ENCODE peak calls at places on chromosomes 2 and 18, in four cellular contexts. T, P, Z and L are unnamed samples.

GRCh38 chr2:160397530-160397865 is 96.1 kb downstream of the RBMS1 start:
- DNase-seq in T (no peak), Z (peak; percentile 72), P (peak; percentile 16), L (no peak)

GRCh38 chr2:74457549-74458131 is 598 bp upstream of the WBP1 start:
- DNase-seq in Z (no peak), P (no peak), T (peak; percentile 76), L (peak; percentile 81)

GRCh38 chr2:18814387-18814786 is 225.0 kb upstream of the NT5C1B start:
- DNase-seq in T (no peak), Z (peak; percentile 85), P (no peak), L (no peak)

GRCh38 chr2:145012214-145012670 is 492.3 kb upstream of the ZEB2 start:
- DNase-seq in P (no peak), T (no peak), Z (peak; percentile 22), L (no peak)

GRCh38 chr18:35024965-35025364 is 16.2 kb upstream of the MAPRE2 start:
- DNase-seq in Z (peak; percentile 89), T (no peak), P (no peak), L (no peak)

GRCh38 chr18:41965856-41966255 is 10.8 kb downstream of the PIK3C3 start:
- DNase-seq in Z (peak; percentile 59), P (no peak), T (no peak), L (no peak)

GRCh38 chr2:73156539-73157124 is 43.9 kb upstream of the RAB11FIP5 start:
- DNase-seq in P (peak; percentile 31), Z (peak; percentile 61), T (peak; percentile 24), L (no peak)

GRCh38 chr2:226215902-226216503 is 583.6 kb downstream of the IRS1 start:
- DNase-seq in Z (peak; percentile 43), P (peak; percentile 77), T (peak; percentile 36), L (no peak)

GRCh38 chr2:102436284-102436683 is 13.3 kb downstream of the IL18RAP start:
- DNase-seq in P (no peak), Z (peak; percentile 78), T (no peak), L (no peak)

GRCh38 chr2:38407111-38407682 is 30.1 kb upstream of the ATL2 start:
- DNase-seq in T (no peak), P (no peak), Z (no peak), L (no peak)

GRCh38 chr2:121530210-121530562 is 494 bp upstream of the RNU4ATAC start:
- DNase-seq in Z (peak; percentile 81), T (no peak), P (peak; percentile 71), L (no peak)

GRCh38 chr2:27989149-27989548 is 98.6 kb downstream of the BABAM2 start:
- DNase-seq in T (no peak), P (peak; percentile 32), Z (peak; percentile 65), L (no peak)

GRCh38 chr2:35501076-35501475 is 854.5 kb upstream of the CRIM1 start:
- DNase-seq in P (no peak), Z (peak; percentile 31), T (no peak), L (no peak)

DNA sequence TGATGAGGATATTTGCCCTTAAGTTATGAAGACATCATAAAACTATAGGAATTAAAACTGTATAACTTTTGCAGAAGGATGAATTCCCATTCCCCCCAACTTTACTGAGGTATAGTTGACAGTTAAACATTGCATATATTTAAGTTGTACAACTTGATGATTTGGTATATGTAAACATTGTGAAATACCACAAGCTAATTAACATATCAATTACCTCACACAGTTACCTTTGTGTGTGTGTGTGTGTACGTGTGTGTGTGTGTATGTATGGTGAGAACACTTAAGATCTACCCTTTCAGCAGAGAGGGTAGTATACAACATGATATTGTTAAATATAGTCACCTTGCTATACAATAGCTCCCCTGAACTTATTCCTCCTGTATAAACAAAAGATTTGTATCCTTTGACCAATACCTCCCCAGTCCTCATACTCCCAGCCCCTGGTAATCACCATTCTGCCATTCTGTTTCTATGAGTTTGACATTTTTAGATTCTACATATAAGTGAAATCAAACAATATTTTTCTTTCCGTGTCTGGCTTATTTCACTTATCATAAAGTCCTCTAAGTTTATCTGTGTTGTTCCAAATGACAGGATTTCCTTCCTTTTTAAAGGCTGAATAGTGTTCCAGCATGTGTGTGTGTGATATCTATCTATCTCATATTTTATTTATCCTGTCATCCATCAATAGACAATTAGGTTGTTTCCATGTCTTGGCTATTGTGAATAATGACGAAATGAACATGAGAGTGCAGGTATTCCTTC is 48.2 kb upstream of the FAM136A start:
- DNase-seq in P (no peak), Z (no peak), T (no peak), L (no peak)
- TF ChIP-seq CTCF in P (no peak), Z (no peak), T (no peak), L (no peak)

DNA sequence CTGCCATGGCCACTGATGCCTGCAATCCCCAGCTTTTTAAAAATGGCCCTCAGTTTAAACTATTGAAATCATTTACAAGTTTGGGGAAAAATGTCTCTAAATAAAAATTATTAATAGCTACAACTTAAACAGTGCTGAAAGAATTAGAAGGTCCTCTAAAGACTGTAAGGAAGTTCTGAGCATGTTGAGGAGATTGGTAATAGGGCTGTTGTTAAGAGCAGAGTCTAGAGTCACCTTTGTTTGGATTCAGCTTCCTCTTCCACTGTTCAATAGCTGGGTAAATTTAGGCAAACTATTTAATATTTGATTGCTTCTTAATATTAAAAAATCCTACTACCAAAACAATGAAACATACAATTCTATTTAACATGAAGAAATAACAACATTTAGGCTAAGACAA is 1127.1 kb upstream of the DDX18 start:
- DNase-seq in Z (no peak), P (no peak), T (no peak), L (no peak)
- TF ChIP-seq CTCF in Z (no peak), P (no peak), T (no peak), L (no peak)

GRCh38 chr2:237585590-237586221 is 4.8 kb downstream of the RAB17 start:
- DNase-seq in T (no peak), Z (no peak), P (no peak), L (no peak)

GRCh38 chr2:237583385-237584295 is 6.9 kb downstream of the RAB17 start:
- DNase-seq in Z (no peak), P (no peak), T (no peak), L (no peak)

GRCh38 chr2:237577956-237578870 is 11.8 kb downstream of the PRLH start:
- DNase-seq in Z (no peak), P (no peak), T (no peak), L (no peak)

GRCh38 chr2:237581326-237581725 is 9.2 kb downstream of the RAB17 start:
- DNase-seq in P (no peak), T (no peak), Z (no peak), L (no peak)

DNA sequence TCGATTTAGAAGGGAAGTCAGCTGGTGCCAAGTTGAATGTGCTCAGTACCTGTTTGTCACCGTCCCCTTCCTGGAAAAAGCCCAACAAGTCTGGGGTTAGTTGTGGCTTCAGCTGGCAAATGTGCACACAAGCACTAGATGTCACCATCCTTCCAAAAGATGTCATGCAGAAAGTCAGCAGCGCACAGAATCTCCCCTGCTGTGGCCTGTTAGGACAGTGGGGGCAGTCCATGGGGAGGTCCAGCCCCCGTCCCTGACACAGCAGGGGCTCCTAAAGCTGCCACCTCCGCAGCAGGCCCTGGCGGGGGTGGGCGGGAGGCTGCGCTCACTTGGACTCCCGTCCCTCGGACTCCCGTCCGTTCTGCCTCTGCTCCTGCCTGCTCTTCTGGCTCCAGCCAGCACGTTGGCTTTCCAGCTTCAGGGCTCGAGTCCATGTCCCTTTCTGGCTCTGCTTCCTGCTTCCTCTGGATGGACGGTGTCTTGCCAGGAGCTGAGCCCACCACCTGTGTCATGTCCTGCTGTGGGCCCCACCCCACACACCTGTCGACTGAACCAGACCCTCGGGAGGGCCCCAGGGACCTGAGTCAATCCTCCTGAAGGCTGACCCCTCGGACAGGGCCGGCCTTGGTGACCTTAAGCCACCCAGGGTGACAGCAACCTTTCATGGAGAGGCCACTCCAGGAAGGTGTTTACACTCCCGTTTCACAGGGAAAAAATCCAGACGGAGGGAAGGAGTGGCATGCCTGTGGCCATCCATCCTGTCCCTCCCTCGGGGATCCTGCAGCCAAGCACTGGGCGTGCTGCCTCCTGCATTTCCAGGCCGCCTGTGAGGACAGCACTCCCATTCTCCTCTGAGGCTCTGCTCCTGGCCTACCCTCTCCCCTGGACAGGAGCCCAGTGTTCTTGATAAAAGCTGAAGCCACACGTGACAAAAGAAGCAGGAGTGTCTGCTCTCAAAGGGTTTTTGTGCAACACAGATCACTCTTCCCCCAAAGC is 8.5 kb downstream of the RAB17 start:
- DNase-seq in Z (peak; percentile 58), P (no peak), T (peak; percentile 50), L (no peak)
- TF ChIP-seq CTCF in Z (peak; percentile 67), P (no peak), T (peak; percentile 38), L (no peak)

GRCh38 chr18:62399306-62399705 is 74.2 kb downstream of the TNFRSF11A start:
- DNase-seq in Z (no peak), P (no peak), T (no peak), L (no peak)

GRCh38 chr18:62400916-62401315 is 75.8 kb downstream of the TNFRSF11A start:
- DNase-seq in Z (no peak), P (no peak), T (no peak), L (no peak)

GRCh38 chr18:62398291-62398690 is 73.2 kb downstream of the TNFRSF11A start:
- DNase-seq in T (no peak), P (no peak), Z (no peak), L (no peak)

GRCh38 chr18:62402342-62402948 is 77.3 kb downstream of the TNFRSF11A start:
- DNase-seq in T (no peak), Z (no peak), P (no peak), L (no peak)

GRCh38 chr18:62399781-62400308 is 74.7 kb downstream of the TNFRSF11A start:
- DNase-seq in P (no peak), Z (no peak), T (no peak), L (no peak)
- TF ChIP-seq CTCF in P (no peak), Z (peak; percentile 12), T (no peak), L (no peak)

GRCh38 chr2:132651115-132652099 is 18.6 kb downstream of the LYPD1 start:
- DNase-seq in P (peak; percentile 12), Z (peak; percentile 50), T (no peak), L (no peak)
- TF ChIP-seq CTCF in P (no peak), Z (peak; percentile 86), T (no peak), L (no peak)

GRCh38 chr2:109411648-109412325 is 202.0 kb downstream of the SEPTIN10 start:
- DNase-seq in T (no peak), P (no peak), Z (no peak), L (no peak)
- TF ChIP-seq CTCF in T (no peak), P (no peak), Z (no peak), L (no peak)